ENCODE peak calls at places on chromosomes 6 and 20, in six cellular contexts. T, A, V, N, H and O are unnamed samples.

GRCh38 chr6:92043782-92044181 is 1375.6 kb downstream of the EPHA7 start:
- DNase-seq in V (no peak), A (no peak), N (no peak), T (no peak), H (no peak), O (no peak)

GRCh38 chr20:38726849-38727601 is 2.7 kb downstream of the SLC32A1 start:
- DNase-seq in N (no peak), V (no peak), A (no peak), H (no peak), T (no peak), O (no peak)

GRCh38 chr6:155120034-155120433 is 124.9 kb downstream of the TIAM2 start:
- DNase-seq in V (no peak), A (no peak), H (no peak), N (no peak), T (no peak), O (no peak)

GRCh38 chr6:160042014-160042773 is 73.3 kb downstream of the IGF2R start:
- DNase-seq in A (no peak), N (no peak), T (no peak), V (no peak), H (no peak), O (no peak)

GRCh38 chr20:52941803-52942202 is 30.4 kb upstream of the TSHZ2 start:
- DNase-seq in T (no peak), A (no peak), H (no peak), N (no peak), V (no peak), O (no peak)

GRCh38 chr6:153003294-153003645 is 761 bp upstream of the MTRF1L start:
- DNase-seq in A (no peak), V (no peak), H (no peak), T (no peak), N (no peak), O (no peak)

GRCh38 chr20:31933698-31934097 is 18.1 kb downstream of the PDRG1 start:
- DNase-seq in T (no peak), N (no peak), A (no peak), V (no peak), H (no peak), O (no peak)

GRCh38 chr6:40308533-40309306 is 278.4 kb downstream of the LRFN2 start:
- DNase-seq in H (peak), N (peak), A (peak), T (no peak), V (peak), O (peak)

GRCh38 chr6:134015719-134016557 is 36.5 kb downstream of the SLC2A12 start:
- DNase-seq in V (no peak), H (no peak), A (no peak), T (no peak), N (no peak), O (no peak)

GRCh38 chr6:26187981-26188635 is 100.9 kb downstream of the HFE start:
- DNase-seq in T (no peak), V (peak), H (peak), A (no peak), N (no peak), O (no peak)

GRCh38 chr6:74749211-74750142 is 456.4 kb downstream of the COL12A1 start:
- DNase-seq in N (no peak), V (no peak), H (no peak), T (no peak), A (no peak), O (no peak)

GRCh38 chr6:23414204-23414501 is 711.9 kb upstream of the NRSN1 start:
- DNase-seq in N (no peak), T (no peak), V (no peak), A (no peak), H (no peak), O (no peak)

GRCh38 chr6:128412680-128413079 is 107.7 kb downstream of the PTPRK start:
- DNase-seq in T (no peak), H (no peak), N (no peak), A (no peak), V (no peak), O (no peak)

GRCh38 chr20:31861346-31862156 is 8.8 kb downstream of the DUSP15 start:
- DNase-seq in A (no peak), N (peak), H (peak), V (peak), T (no peak), O (no peak)

GRCh38 chr6:169168302-169168630 is 85.4 kb downstream of the THBS2 start:
- DNase-seq in A (no peak), T (no peak), V (no peak), N (peak), H (no peak), O (no peak)

GRCh38 chr6:44631968-44632367 is 244.5 kb downstream of the CDC5L start:
- DNase-seq in H (no peak), A (no peak), V (no peak), T (no peak), N (no peak), O (no peak)

GRCh38 chr20:19889011-19889953 is 127.9 kb upstream of the NAA20 start:
- DNase-seq in T (no peak), A (peak), V (peak), N (peak), H (peak), O (peak)

GRCh38 chr6:3390698-3391097 is 66.2 kb downstream of the SLC22A23 start:
- DNase-seq in T (peak), H (peak), N (peak), A (peak), V (peak), O (peak)

GRCh38 chr20:25459111-25459830 is 51.8 kb downstream of the GINS1 start:
- DNase-seq in N (no peak), H (no peak), A (no peak), T (no peak), V (peak), O (no peak)

GRCh38 chr6:150924808-150925654 is 59.5 kb downstream of the MTHFD1L start:
- DNase-seq in A (no peak), V (no peak), H (no peak), N (no peak), T (no peak), O (no peak)

GRCh38 chr6:160247457-160247883 is 11.2 kb downstream of the SLC22A2 start:
- DNase-seq in A (no peak), N (peak), T (no peak), H (no peak), V (no peak), O (no peak)

GRCh38 chr6:52839124-52840055 is 1.2 kb downstream of the GSTA5 start:
- DNase-seq in T (no peak), N (no peak), V (peak), H (peak), A (no peak), O (peak)

GRCh38 chr20:49187330-49188100 is 619 bp downstream of the STAU1 start:
- DNase-seq in A (peak), T (no peak), V (peak), N (no peak), H (peak), O (no peak)

GRCh38 chr6:43383021-43383667 is 13.7 kb upstream of the ZNF318 start:
- DNase-seq in A (no peak), H (no peak), V (no peak), N (no peak), T (no peak), O (peak)

GRCh38 chr20:33791959-33792597 is 19.1 kb upstream of the CHMP4B start:
- DNase-seq in A (peak), V (peak), N (peak), T (no peak), H (peak), O (no peak)

GRCh38 chr6:109623288-109623687 is 67.7 kb downstream of the AK9 start:
- DNase-seq in V (no peak), T (no peak), A (no peak), H (no peak), N (no peak), O (no peak)

GRCh38 chr6:492178-492577 is 100.6 kb downstream of the IRF4 start:
- DNase-seq in A (no peak), N (no peak), V (no peak), T (no peak), H (no peak), O (no peak)

GRCh38 chr6:131015192-131015591 is 47.9 kb downstream of the EPB41L2 start:
- DNase-seq in T (no peak), H (no peak), V (no peak), A (no peak), N (no peak), O (no peak)

GRCh38 chr6:104955491-104955890 is 1.4 kb upstream of the LIN28B start:
- DNase-seq in T (no peak), H (no peak), V (no peak), A (no peak), N (no peak), O (no peak)

GRCh38 chr6:40720375-40720748 is 133.2 kb upstream of the LRFN2 start:
- DNase-seq in V (no peak), N (no peak), T (no peak), A (no peak), H (no peak), O (no peak)

GRCh38 chr20:15918631-15919030 is 654.6 kb downstream of the KIF16B start:
- DNase-seq in T (no peak), V (no peak), N (no peak), H (no peak), A (no peak), O (no peak)

GRCh38 chr6:33049323-33049722 is 24.1 kb downstream of the HLA-DPA1 start:
- DNase-seq in A (no peak), N (no peak), T (no peak), H (no peak), V (no peak), O (no peak)

GRCh38 chr6:107129370-107129925 is 14.1 kb upstream of the BEND3 start:
- DNase-seq in V (no peak), H (no peak), A (no peak), T (no peak), N (no peak), O (no peak)

DNA sequence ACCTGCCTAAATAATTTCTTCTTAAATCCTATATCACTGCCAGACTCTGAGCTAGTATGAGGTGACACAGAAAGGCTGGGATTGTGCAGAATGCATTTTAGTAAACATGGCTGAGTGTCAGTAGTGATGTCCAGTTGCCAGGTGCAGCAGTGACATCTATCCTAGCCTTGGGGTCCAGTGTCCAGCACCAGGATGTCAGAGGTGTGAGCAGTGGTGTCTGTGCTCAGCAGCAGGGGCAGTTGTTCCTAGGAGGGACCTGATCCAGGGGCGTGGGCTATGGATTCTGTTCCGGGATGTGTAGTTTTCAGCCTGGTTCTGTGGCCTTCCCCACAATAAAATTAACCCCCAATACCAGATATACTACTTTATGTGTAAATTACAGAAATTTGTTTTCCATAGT is 6.0 kb downstream of the HLA-C start:
- DNase-seq in H (no peak), T (no peak), V (no peak), A (no peak), N (no peak), O (no peak)
- TF ChIP-seq POLR2A in H (no peak), T (no peak), V (no peak), A (no peak), N (no peak), O (no peak)

DNA sequence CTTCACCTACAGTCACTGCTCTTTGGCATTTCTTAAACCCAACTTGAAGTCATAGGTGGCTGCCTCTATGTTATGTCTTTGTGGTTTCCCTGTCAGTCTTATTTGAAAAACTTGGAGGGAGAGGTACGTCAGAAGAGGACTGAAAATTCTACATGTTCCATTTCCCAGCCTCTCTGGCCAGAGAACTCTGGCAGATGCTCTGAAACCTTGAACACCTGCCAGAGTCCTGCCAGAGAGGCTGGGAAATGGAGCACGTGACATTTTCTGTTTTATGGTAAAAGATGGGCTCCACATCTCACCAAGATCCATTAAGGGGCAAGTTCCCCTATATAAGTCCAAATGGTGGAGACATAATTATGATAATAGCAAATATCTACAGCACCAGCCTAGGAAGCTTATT is 99.5 kb downstream of the MAFB start:
- DNase-seq in T (no peak), H (no peak), V (no peak), N (no peak), A (no peak), O (no peak)
- TF ChIP-seq POLR2A in T (no peak), H (no peak), V (no peak), N (no peak), A (no peak), O (no peak)

GRCh38 chr20:1391640-1392442 is 1.0 kb downstream of the FKBP1A start:
- DNase-seq in V (no peak), N (no peak), T (no peak), A (no peak), H (no peak), O (no peak)

GRCh38 chr20:1393507-1393882 is 641 bp upstream of the FKBP1A start:
- DNase-seq in N (no peak), H (no peak), T (no peak), V (no peak), A (no peak), O (no peak)

GRCh38 chr20:1392443-1392692 is 486 bp downstream of the FKBP1A start:
- DNase-seq in V (no peak), T (no peak), H (peak), N (no peak), A (no peak), O (no peak)

GRCh38 chr20:1390552-1391403 is 2.1 kb downstream of the FKBP1A start:
- DNase-seq in V (no peak), H (no peak), A (no peak), N (no peak), T (no peak), O (no peak)

GRCh38 chr20:1392693-1393506 is at the start of gene FKBP1A:
- DNase-seq in A (peak), T (peak), V (peak), H (peak), N (peak), O (peak)
- TF ChIP-seq POLR2A in A (peak), T (peak), V (peak), H (peak), N (peak), O (peak)

DNA sequence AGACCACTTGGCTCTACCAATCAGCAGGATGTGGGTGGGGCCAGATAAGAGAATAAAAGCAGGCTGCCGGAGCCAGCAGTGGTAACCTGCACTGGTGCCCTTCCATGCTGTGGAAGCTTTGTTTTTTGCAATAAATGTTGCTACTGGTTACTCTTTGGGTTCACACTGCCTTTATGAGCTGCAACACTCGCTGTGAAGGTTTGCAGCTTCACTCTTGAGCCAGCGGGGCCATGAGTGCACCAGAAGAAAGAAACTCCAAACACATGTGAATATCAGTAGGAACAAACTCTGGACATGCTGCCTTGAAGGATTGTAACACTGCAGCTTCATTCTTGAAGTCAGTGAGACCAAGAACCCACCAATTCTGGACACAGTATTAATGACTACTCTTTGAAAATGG is 89.9 kb upstream of the MBOAT1 start:
- DNase-seq in N (no peak), A (no peak), V (no peak), H (no peak), T (no peak), O (no peak)
- TF ChIP-seq POLR2A in N (no peak), A (no peak), V (no peak), H (no peak), T (no peak), O (no peak)

DNA sequence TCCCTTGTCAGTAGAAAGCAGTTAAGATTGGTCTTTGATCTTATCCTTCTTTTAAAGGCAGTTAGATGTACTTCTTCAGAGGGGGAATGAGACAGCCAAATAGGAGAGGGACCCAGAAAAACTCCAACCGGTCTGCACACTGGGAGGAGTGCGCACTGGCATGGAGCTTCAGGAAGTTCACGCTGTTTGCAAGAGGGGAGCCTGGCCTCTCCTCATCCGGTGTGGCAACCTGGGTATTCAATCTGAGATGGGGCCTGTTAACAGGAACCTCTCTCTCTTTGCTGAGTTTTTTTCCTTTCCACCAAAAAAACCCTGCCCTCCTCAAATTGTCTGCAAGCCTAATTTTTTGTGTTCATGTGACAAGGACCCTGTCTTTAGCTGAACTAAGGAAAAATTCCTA is 162.5 kb upstream of the OLIG3 start:
- DNase-seq in H (no peak), A (no peak), V (no peak), T (no peak), N (no peak), O (no peak)
- TF ChIP-seq POLR2A in H (no peak), A (no peak), V (no peak), T (no peak), N (no peak), O (no peak)

GRCh38 chr20:64039293-64040160 is 3.5 kb downstream of the C20orf204 start:
- DNase-seq in N (no peak), H (no peak), A (no peak), T (no peak), V (no peak), O (no peak)

GRCh38 chr20:64037498-64038213 is 1.7 kb downstream of the C20orf204 start:
- DNase-seq in A (no peak), H (no peak), N (no peak), V (no peak), T (no peak), O (no peak)

GRCh38 chr20:64037199-64037497 is 1.2 kb downstream of the C20orf204 start:
- DNase-seq in H (no peak), N (no peak), V (no peak), T (no peak), A (no peak), O (no peak)

GRCh38 chr20:64038252-64038578 is 2.2 kb downstream of the C20orf204 start:
- DNase-seq in A (no peak), H (no peak), V (no peak), N (no peak), T (no peak), O (no peak)

GRCh38 chr20:64038579-64039292 is 2.8 kb downstream of the C20orf204 start:
- DNase-seq in V (peak), A (peak), H (peak), N (peak), T (no peak), O (peak)
- TF ChIP-seq POLR2A in V (no peak), A (peak), H (no peak), N (no peak), T (no peak), O (no peak)